ENCODE peak calls at places on chromosomes 16 and 17, in four cellular contexts. P, J, O and U are unnamed samples.
A peak's percentile ranks its signal among the peaks of the same experiment; 100 is the strongest.

GRCh38 chr17:71098071-71098470 is 928.7 kb downstream of the KCNJ2 start:
- DNase-seq in P (no peak), J (no peak), O (no peak), U (no peak)

GRCh38 chr16:67241008-67241900 is 6.0 kb downstream of the FHOD1 start:
- DNase-seq in P (peak; percentile 32), J (no peak), O (peak; percentile 83), U (no peak)

GRCh38 chr16:57616871-57617270 is 11.6 kb upstream of the ADGRG1 start:
- DNase-seq in P (no peak), J (no peak), O (no peak), U (no peak)

GRCh38 chr17:8701754-8702153 is 42.9 kb downstream of the CCDC42 start:
- DNase-seq in P (no peak), J (no peak), O (no peak), U (no peak)

GRCh38 chr16:49580751-49581303 is 207.2 kb downstream of the C16orf78 start:
- DNase-seq in P (no peak), J (no peak), O (no peak), U (no peak)

GRCh38 chr16:56822966-56823739 is 41.9 kb upstream of the SLC12A3 start:
- DNase-seq in P (no peak), J (no peak), O (no peak), U (no peak)

GRCh38 chr16:70432800-70433455 is 6.0 kb downstream of the ST3GAL2 start:
- DNase-seq in P (no peak), J (no peak), O (peak; percentile 47), U (no peak)

GRCh38 chr17:7889166-7889584 is 586 bp downstream of the CHD3 start:
- DNase-seq in P (peak; percentile 85), J (no peak), O (peak; percentile 10), U (peak; percentile 26)

GRCh38 chr17:15479697-15480096 is 12.3 kb upstream of the CDRT4 start:
- DNase-seq in P (peak; percentile 21), J (no peak), O (no peak), U (no peak)

GRCh38 chr16:79062336-79062735 is 538.2 kb downstream of the MAF start:
- DNase-seq in P (no peak), J (no peak), O (no peak), U (peak; percentile 34)

GRCh38 chr17:40480501-40481003 is 20.9 kb downstream of the TNS4 start:
- DNase-seq in P (peak; percentile 68), J (peak; percentile 8), O (no peak), U (no peak)

GRCh38 chr16:54657058-54657708 is 273.5 kb upstream of the IRX5 start:
- DNase-seq in P (no peak), J (no peak), O (no peak), U (no peak)

GRCh38 chr16:48452991-48453760 is 68.0 kb upstream of the SIAH1 start:
- DNase-seq in P (no peak), J (no peak), O (no peak), U (no peak)

GRCh38 chr16:67302882-67303434 is 23.6 kb downstream of the KCTD19 start:
- DNase-seq in P (no peak), J (no peak), O (peak; percentile 30), U (no peak)

GRCh38 chr17:43125967-43126910 is 1.1 kb upstream of the BRCA1 start:
- DNase-seq in P (peak; percentile 61), J (no peak), O (peak; percentile 38), U (no peak)

GRCh38 chr17:18356624-18357023 is 6.7 kb downstream of the SHMT1 start:
- DNase-seq in P (no peak), J (no peak), O (no peak), U (no peak)

GRCh38 chr16:2963611-2964415 is at the start of gene KREMEN2:
- DNase-seq in P (peak; percentile 56), J (no peak), O (peak; percentile 93), U (peak; percentile 79)

GRCh38 chr17:12985431-12986285 is 32.2 kb downstream of the ELAC2 start:
- DNase-seq in P (no peak), J (no peak), O (no peak), U (no peak)

GRCh38 chr16:193441-193840 is 13.2 kb downstream of the HBQ1 start:
- DNase-seq in P (no peak), J (no peak), O (no peak), U (no peak)

GRCh38 chr16:89122322-89122831 is 28.7 kb downstream of the ACSF3 start:
- DNase-seq in P (no peak), J (no peak), O (no peak), U (no peak)

GRCh38 chr16:325375-326155 is 27.0 kb downstream of the AXIN1 start:
- DNase-seq in P (no peak), J (no peak), O (no peak), U (no peak)

GRCh38 chr17:50721194-50722010 is 2.0 kb downstream of the LUC7L3 start:
- DNase-seq in P (no peak), J (no peak), O (peak; percentile 47), U (no peak)

GRCh38 chr16:88005148-88005547 is 53.9 kb downstream of the BANP start:
- DNase-seq in P (no peak), J (no peak), O (peak; percentile 16), U (no peak)

GRCh38 chr16:75377971-75378386 is 55.3 kb downstream of the CFDP1 start:
- DNase-seq in P (no peak), J (no peak), O (no peak), U (no peak)

GRCh38 chr17:31744541-31744951 is 114.5 kb downstream of the COPRS start:
- DNase-seq in P (no peak), J (no peak), O (no peak), U (no peak)

GRCh38 chr17:74429604-74430384 is 2.1 kb upstream of the GPRC5C start:
- DNase-seq in P (peak; percentile 80), J (no peak), O (no peak), U (no peak)

GRCh38 chr16:30183961-30184429 is 593 bp downstream of the CORO1A start:
- DNase-seq in P (no peak), J (peak; percentile 71), O (no peak), U (no peak)

GRCh38 chr16:85527767-85528297 is 85.3 kb upstream of the GSE1 start:
- DNase-seq in P (no peak), J (no peak), O (no peak), U (no peak)

GRCh38 chr17:41801374-41802062 is 10.2 kb downstream of the P3H4 start:
- DNase-seq in P (peak; percentile 68), J (no peak), O (peak; percentile 86), U (peak; percentile 88)

GRCh38 chr16:64459402-64459801 is 662.5 kb downstream of the CDH11 start:
- DNase-seq in P (no peak), J (no peak), O (no peak), U (no peak)

GRCh38 chr17:2695961-2696760 is 15.4 kb downstream of the CLUH start:
- DNase-seq in P (no peak), J (no peak), O (no peak), U (no peak)

GRCh38 chr16:53282975-53283946 is 151.0 kb upstream of the RBL2 start:
- DNase-seq in P (peak; percentile 55), J (peak; percentile 3), O (peak; percentile 22), U (peak; percentile 53)

GRCh38 chr16:2184962-2185361 is 11.4 kb downstream of the CASKIN1 start:
- DNase-seq in P (no peak), J (no peak), O (no peak), U (no peak)

GRCh38 chr17:1720856-1721386 is 3.6 kb upstream of the WDR81 start:
- DNase-seq in P (peak; percentile 51), J (no peak), O (peak; percentile 69), U (peak; percentile 48)

GRCh38 chr16:67562526-67562917 is at the start of gene CTCF:
- DNase-seq in P (peak; percentile 70), J (no peak), O (peak; percentile 89), U (peak; percentile 78)

GRCh38 chr17:74403512-74404137 is 28.3 kb upstream of the GPRC5C start:
- DNase-seq in P (no peak), J (no peak), O (no peak), U (no peak)

GRCh38 chr16:53511403-53512280 is 8.6 kb upstream of the AKTIP start:
- DNase-seq in P (peak; percentile 98), J (no peak), O (no peak), U (no peak)

GRCh38 chr17:40530531-40530987 is 29.1 kb upstream of the TNS4 start:
- DNase-seq in P (no peak), J (no peak), O (no peak), U (no peak)

GRCh38 chr16:86896976-86897375 is 318.6 kb downstream of the FOXL1 start:
- DNase-seq in P (no peak), J (no peak), O (no peak), U (no peak)

DNA sequence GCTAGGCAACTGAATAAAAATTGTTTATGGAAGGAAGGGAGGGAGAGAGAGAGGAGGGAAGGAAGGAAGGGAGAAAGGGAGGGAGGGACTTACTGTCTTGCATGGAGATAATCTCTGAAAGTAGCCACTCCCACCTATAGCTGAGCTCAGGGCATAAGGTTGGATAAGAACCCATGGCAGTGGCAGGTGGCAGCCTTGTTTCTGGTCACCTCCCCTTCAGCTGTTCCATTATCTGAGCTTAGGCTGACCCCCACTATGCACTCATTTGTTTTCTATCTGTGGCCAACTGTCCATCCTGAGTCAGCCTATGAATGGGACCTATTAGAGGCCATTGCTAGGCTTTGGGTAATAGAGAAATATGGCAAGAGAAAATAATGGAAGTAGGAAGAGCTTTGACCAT is 25.3 kb upstream of the MTMR4 start:
- DNase-seq in P (no peak), J (no peak), O (no peak), U (no peak)
- TF ChIP-seq FOXK2 in P (no peak), J (no peak), O (no peak), U (no peak)

DNA sequence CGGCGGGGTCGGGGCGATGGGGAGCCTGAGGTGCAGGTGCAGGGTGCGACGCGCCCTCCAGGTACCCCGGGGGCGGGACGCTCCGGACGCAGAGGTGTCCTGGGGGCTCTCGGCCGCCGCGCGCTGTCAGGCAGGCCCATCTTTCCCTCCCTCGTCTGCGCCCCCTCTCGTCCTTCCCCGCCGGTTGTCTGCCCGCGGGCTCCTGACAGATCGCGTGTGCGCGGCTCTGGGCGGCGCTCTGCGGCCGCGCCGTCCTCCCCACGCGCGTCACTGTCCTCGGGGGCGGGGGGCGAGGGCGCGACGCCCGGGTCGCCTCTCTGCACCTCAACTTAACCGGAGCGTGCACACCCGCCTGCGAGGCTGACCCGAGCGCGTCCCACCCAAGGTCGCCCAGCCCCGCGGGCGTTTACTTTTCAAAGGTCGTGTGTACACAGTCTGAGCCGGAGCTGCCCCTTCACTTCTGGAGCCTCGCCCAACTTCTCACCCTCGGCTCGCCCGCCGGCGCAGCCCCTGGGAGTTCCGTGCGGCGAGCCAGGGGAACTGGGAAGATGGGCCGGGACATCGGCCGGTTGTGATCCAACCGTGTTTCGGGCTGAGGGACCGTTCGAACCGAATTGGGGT is 512 bp downstream of the AKAP1 start:
- DNase-seq in P (peak; percentile 94), J (no peak), O (peak; percentile 73), U (peak; percentile 71)
- TF ChIP-seq FOXK2 in P (peak; percentile 67), J (no peak), O (no peak), U (no peak)

GRCh38 chr17:81905424-81905875 is 3.4 kb downstream of the NPB start:
- DNase-seq in P (no peak), J (no peak), O (no peak), U (no peak)
- TF ChIP-seq FOXK2 in P (no peak), J (no peak), O (no peak), U (no peak)

DNA sequence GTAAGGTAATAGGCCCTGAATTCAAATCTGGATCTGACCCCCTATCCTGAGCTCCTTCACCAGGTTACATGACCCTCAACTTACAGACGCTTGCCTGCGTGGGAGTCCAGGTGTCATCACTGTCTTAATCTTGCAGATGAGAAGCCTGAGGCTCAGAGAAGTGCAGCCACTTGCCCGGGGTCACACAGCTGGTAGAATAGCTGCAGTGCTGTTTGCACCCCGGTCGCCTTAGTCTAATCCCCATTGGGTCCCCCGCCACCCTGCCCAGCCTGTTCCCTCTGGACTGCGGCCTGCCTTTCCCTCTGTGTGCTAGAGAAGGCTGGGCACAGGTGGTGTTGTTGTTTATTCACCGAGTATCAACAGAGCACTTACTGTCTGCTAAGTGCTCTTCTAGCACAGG is 107.0 kb downstream of the SDR42E1 start:
- DNase-seq in P (no peak), J (no peak), O (no peak), U (no peak)
- TF ChIP-seq FOXK2 in P (no peak), J (no peak), O (no peak), U (no peak)